ENCODE peak calls at places on chromosomes 4 and X, in eight cellular contexts. J is Peyer's patch; T is HCT116; W is CD8-positive, alpha-beta T cell; L is SK-N-SH; F is CD8-positive, alpha-beta memory T cell; C is right lobe of liver; Q is pancreas. I is an unnamed sample. For H3K4me1 and H3K27me3, the result is how much of the 10 kb centered on the place peaks cover.

GRCh38 chr4:14719053-14719452 is 283.2 kb upstream of the CPEB2 start:
- DNase-seq in J (no peak), T (no peak), W (no peak), L (no peak), F (no peak), C (no peak), Q (peak), I (no peak)

GRCh38 chrX:42714981-42715688 is 62.8 kb downstream of the PPP1R2C start:
- DNase-seq in J (peak), T (no peak), W (peak), L (peak), F (peak), C (peak), Q (peak), I (peak)

GRCh38 chr4:168183717-168184571 is 91.6 kb downstream of the ANXA10 start:
- DNase-seq in J (no peak), T (peak), W (no peak), L (peak), F (no peak), C (no peak), Q (no peak), I (no peak)

GRCh38 chr4:159600102-159600501 is 497.2 kb downstream of the RAPGEF2 start:
- DNase-seq in J (no peak), T (no peak), W (no peak), L (no peak), F (no peak), C (no peak), Q (no peak), I (no peak)

GRCh38 chr4:89653012-89653411 is 183.9 kb downstream of the SNCA start:
- DNase-seq in J (no peak), T (no peak), W (no peak), L (no peak), F (no peak), C (no peak), Q (no peak), I (no peak)

GRCh38 chr4:140238353-140239041 is 84.5 kb upstream of the MAML3 start:
- DNase-seq in J (peak), T (no peak), W (no peak), L (peak), F (no peak), C (peak), Q (peak), I (no peak)

GRCh38 chr4:184282251-184282713 is 64.6 kb upstream of the ENPP6 start:
- DNase-seq in J (peak), T (no peak), W (peak), L (no peak), F (peak), C (peak), Q (no peak), I (no peak)

GRCh38 chr4:70954032-70954431 is 39.4 kb upstream of the DCK start:
- DNase-seq in J (no peak), T (no peak), W (no peak), L (no peak), F (no peak), C (no peak), Q (no peak), I (no peak)

GRCh38 chr4:973431-974397 is at the start of gene DGKQ:
- DNase-seq in J (peak), T (no peak), W (peak), L (peak), F (peak), C (peak), Q (peak), I (peak)

GRCh38 chr4:11914406-11914805 is 485.7 kb upstream of the HS3ST1 start:
- DNase-seq in J (no peak), T (no peak), W (no peak), L (no peak), F (no peak), C (no peak), Q (no peak), I (no peak)

DNA sequence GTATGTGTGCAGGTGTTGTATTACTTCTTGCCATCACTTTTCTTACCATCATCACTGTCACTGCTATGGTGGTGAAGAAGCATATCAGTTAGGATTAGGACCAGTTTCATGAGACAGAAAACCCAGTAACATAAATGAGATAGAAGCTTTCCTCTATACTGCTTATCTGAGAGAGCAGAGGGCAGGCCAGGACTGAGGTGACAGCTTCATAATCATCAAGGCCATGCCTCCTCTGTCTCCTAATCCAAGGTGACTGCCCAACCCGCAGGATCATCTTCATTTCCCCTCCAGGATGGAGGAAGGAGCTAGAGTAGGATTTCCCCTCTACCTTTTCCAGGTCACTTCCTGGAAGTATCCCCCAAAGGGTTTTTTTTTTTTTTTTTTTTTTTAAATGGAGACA is 35.4 kb downstream of the TMEM131L start:
- DNase-seq in J (no peak), T (no peak), W (no peak), L (no peak), F (no peak), C (no peak), Q (no peak), I (no peak)
- H3K4me1 ChIP-seq in J (under half), T (under half), W (half or more), L (under half), F (half or more), C (under half), Q (under half), I (under half)

DNA sequence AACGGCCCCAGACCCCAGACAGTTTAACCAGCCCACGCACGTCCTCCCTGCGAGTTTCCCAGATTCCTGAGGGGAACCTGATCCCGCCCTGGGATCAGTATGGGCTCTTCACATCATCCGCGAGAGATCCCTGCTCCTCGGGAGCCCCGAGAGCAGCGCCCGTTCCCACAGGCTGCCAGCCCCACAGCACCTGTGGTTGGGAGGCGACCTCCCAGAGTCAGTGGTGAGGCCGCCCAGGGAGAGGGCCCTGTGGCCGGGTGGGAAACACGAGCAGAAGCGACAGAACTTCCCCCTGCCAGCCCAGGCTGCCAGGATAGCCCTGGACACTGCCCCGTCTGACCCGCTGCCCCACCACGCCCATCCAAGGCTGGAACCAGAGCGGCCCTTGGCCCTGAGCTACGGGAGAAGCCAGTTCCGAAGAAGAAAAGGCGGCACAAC is 32.8 kb downstream of the TSC22D3 start:
- DNase-seq in J (no peak), T (no peak), W (no peak), L (no peak), F (peak), C (peak), Q (no peak), I (no peak)
- H3K27ac ChIP-seq in J (peak), T (peak), W (peak), L (no peak), F (peak), C (peak), Q (peak), I (peak)

GRCh38 chr4:3463556-3464348 is 646 bp downstream of the DOK7 start:
- DNase-seq in J (no peak), T (no peak), W (no peak), L (no peak), F (no peak), C (peak), Q (no peak), I (no peak)
- H3K27me3 ChIP-seq in J (under half), T (under half), W (under half), L (under half), F (under half), C (under half), Q (under half), I (under half)

DNA sequence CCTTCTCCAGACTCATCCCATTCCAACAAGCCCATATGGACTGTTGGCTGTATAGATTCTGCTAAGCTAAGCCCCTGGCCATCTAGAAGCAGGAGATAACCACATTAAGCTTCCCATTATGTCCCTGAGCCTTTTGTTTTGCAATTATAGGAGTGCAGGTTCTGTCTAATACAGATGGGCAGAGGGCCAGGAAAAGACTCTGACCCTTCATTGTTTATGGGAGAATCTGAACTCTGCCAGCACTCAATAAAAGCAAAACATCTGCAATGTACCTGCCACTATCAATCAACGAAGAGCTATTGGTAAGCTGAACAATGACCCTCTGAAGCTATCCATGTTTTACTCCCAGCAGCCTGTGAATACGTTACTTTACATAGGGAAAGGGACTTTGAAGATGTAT is 207.3 kb upstream of the CLNK start:
- DNase-seq in J (no peak), T (no peak), W (no peak), L (no peak), F (no peak), C (no peak), Q (no peak), I (no peak)
- H3K4me1 ChIP-seq in J (under half), T (under half), W (under half), L (under half), F (under half), C (under half), Q (under half), I (under half)

DNA sequence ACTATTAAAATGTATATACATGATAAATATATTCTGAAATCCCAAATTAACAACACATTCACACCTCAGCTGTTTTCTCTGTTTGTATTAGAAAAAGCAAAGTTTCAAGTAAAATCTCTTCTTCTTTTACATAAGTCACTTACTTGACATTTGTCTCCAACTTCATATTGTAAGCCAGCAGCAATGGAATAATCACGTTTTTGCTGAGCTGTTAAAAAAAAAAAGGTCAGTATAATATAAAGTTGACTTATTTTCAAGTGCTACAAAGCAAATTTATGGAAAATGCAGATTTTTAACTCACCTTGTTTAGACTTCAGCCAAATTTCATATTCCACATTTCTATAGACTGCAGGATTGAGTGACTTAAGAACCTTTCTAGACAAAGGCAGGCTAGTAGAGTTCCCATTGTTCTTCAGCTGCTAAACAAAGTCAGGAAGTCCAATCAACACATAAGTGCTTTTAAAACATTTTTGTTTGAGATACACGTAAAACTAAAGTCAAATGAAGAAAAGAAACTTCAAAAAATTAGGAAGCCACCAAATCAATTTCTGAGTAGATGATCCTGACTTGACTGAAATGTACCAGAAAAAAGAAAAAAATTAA is 25.0 kb downstream of the OTUD4 start:
- DNase-seq in J (no peak), T (no peak), W (no peak), L (no peak), F (no peak), C (no peak), Q (no peak), I (no peak)
- H3K27ac ChIP-seq in J (no peak), T (no peak), W (no peak), L (no peak), F (no peak), C (no peak), Q (no peak), I (no peak)

GRCh38 chrX:107777536-107777832 is at the start of gene NCBP2L:
- DNase-seq in J (no peak), T (no peak), W (no peak), L (no peak), F (no peak), C (no peak), Q (no peak), I (no peak)

GRCh38 chrX:107773906-107774435 is 1.6 kb downstream of the TSC22D3 start:
- DNase-seq in J (no peak), T (no peak), W (no peak), L (no peak), F (no peak), C (no peak), Q (no peak), I (no peak)

GRCh38 chrX:107775734-107776511 is at the start of gene TSC22D3:
- DNase-seq in J (peak), T (peak), W (peak), L (peak), F (peak), C (peak), Q (peak), I (peak)

GRCh38 chrX:107775000-107775733 is 420 bp downstream of the TSC22D3 start:
- DNase-seq in J (no peak), T (no peak), W (no peak), L (no peak), F (peak), C (no peak), Q (no peak), I (no peak)

DNA sequence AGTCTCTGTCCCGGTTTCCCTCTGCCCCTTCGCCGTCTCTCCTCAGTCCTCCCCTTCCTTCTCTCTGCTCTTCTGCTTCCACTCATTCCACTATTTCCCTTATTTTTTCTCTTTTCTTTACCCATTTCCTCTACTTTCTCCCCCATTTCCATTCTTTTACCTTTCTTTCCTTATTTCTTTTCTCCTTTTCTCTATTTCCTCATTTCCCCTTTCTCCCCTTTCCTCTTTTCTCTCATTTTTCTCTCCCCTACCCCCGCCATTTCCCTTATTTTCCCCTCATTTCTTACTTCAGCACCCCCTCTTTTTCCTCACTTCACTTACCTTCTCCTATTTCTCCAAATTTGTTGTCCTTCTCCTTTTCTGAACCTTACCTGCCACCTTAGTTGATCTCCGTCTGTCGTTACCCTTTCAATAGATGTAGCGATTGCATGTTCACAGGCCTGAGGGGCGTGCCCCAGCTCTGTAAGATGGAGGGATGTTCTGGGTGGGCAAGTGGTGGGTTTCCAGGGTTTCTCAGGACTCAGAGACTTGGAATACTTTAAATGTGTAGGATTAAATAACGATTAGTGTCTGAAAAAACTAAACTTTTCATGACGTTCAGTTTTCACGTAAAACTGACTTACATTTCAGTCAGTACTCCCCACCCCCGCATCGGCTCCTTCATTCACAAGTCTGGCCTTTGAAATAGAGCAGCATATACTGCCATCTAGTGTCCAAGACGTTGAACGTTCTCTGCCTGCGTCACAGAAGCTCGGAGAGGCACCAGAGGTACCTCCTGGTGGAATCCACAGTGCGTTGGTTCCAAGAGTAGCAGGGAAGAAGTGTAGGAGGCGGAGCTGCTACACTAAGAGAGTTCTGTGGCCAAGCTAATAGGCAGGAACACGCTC is 641 bp upstream of the NCBP2L start:
- DNase-seq in J (peak), T (peak), W (peak), L (peak), F (peak), C (peak), Q (peak), I (peak)
- H3K27me3 ChIP-seq in J (under half), T (under half), W (under half), L (half or more), F (under half), C (under half), Q (under half), I (under half)

GRCh38 chrX:130786030-130786429 is 117.0 kb downstream of the ENOX2 start:
- DNase-seq in J (no peak), T (no peak), W (no peak), L (no peak), F (no peak), C (no peak), Q (no peak), I (no peak)
- H3K4me1 ChIP-seq in J (under half), T (under half), W (under half), L (under half), F (under half), C (under half), Q (under half), I (under half)

GRCh38 chrX:10903518-10903917 is 207.6 kb upstream of the HCCS start:
- DNase-seq in J (no peak), T (no peak), W (no peak), L (no peak), F (no peak), C (no peak), Q (no peak), I (no peak)

GRCh38 chrX:10904220-10904619 is 206.9 kb upstream of the HCCS start:
- DNase-seq in J (no peak), T (no peak), W (no peak), L (no peak), F (no peak), C (no peak), Q (no peak), I (no peak)

GRCh38 chrX:10902001-10902400 is 209.1 kb upstream of the HCCS start:
- DNase-seq in J (no peak), T (no peak), W (no peak), L (no peak), F (no peak), C (no peak), Q (no peak), I (no peak)

GRCh38 chrX:10900585-10901289 is 210.4 kb upstream of the HCCS start:
- DNase-seq in J (no peak), T (no peak), W (no peak), L (no peak), F (no peak), C (no peak), Q (no peak), I (no peak)

DNA sequence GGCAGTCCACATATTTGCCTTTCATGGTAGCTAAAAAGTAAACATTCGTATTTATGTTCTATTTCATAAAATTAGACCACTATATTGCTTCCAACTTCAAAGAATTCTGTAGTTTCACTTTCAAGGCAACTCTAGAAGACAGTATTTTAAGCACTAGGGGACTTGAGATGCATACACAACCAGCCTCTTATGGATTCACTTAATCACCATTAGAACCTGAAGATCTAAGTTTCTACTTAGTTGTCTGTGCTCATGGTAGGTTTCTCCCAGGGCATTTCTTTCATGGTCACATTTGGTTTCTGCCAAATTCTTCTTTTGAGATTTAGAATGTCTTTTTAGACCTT is 209.9 kb upstream of the HCCS start:
- DNase-seq in J (no peak), T (no peak), W (no peak), L (no peak), F (no peak), C (no peak), Q (no peak), I (no peak)
- H3K27ac ChIP-seq in J (no peak), T (no peak), W (no peak), L (peak), F (no peak), C (no peak), Q (no peak), I (no peak)